ENCODE peak calls at places on chromosomes 7 and 10, in seven cellular contexts. V, R, J, G, Y, P and I are unnamed samples.

GRCh38 chr7:24881622-24882021 is 98.4 kb downstream of the OSBPL3 start:
- DNase-seq in G (no peak), R (no peak), J (no peak), Y (no peak), V (no peak), P (no peak), I (no peak)

GRCh38 chr10:64408386-64409178 is 887.4 kb downstream of the REEP3 start:
- DNase-seq in Y (no peak), G (no peak), J (peak), V (no peak), P (no peak), R (no peak), I (no peak)

GRCh38 chr7:111942450-111943081 is 263.6 kb downstream of the DOCK4 start:
- DNase-seq in J (no peak), P (no peak), Y (no peak), V (no peak), R (no peak), G (no peak), I (no peak)

GRCh38 chr10:48215148-48215982 is 59.1 kb downstream of the FRMPD2 start:
- DNase-seq in P (peak), G (no peak), R (peak), V (no peak), J (peak), Y (no peak), I (peak)

GRCh38 chr7:124411796-124412195 is 353.8 kb downstream of the GPR37 start:
- DNase-seq in J (no peak), Y (no peak), P (no peak), R (no peak), G (no peak), V (no peak), I (no peak)

GRCh38 chr10:49655099-49655498 is 24.4 kb upstream of the C10orf53 start:
- DNase-seq in Y (no peak), P (no peak), V (no peak), G (no peak), R (no peak), J (no peak), I (no peak)

GRCh38 chr7:80288175-80289122 is 153.8 kb downstream of the GNAI1 start:
- DNase-seq in V (no peak), P (peak), J (peak), Y (no peak), G (no peak), R (no peak), I (no peak)

GRCh38 chr7:156000601-156001396 is 188.5 kb upstream of the SHH start:
- DNase-seq in P (no peak), V (no peak), J (no peak), R (no peak), G (no peak), Y (no peak), I (no peak)

GRCh38 chr10:116029826-116030225 is 243.2 kb downstream of the GFRA1 start:
- DNase-seq in Y (no peak), V (no peak), R (no peak), P (no peak), J (no peak), G (no peak), I (no peak)

GRCh38 chr7:92765725-92766124 is 70.6 kb downstream of the CDK6 start:
- DNase-seq in R (peak), Y (no peak), V (no peak), G (no peak), P (peak), J (peak), I (peak)

GRCh38 chr10:43693602-43694001 is 44.9 kb upstream of the ZNF32 start:
- DNase-seq in G (no peak), Y (no peak), R (peak), J (peak), P (peak), V (no peak), I (no peak)

GRCh38 chr7:129949292-129950133 is 3.2 kb downstream of the UBE2H start:
- DNase-seq in G (no peak), R (peak), J (peak), V (no peak), Y (no peak), P (peak), I (no peak)

GRCh38 chr10:74047871-74048270 is 50.0 kb downstream of the VCL start:
- DNase-seq in J (peak), V (no peak), G (no peak), Y (no peak), R (peak), P (peak), I (peak)

GRCh38 chr7:134513169-134513752 is 14.1 kb upstream of the AKR1B10 start:
- DNase-seq in P (peak), R (peak), Y (peak), J (peak), V (peak), G (peak), I (peak)

GRCh38 chr7:76294344-76295024 is 8.0 kb upstream of the HSPB1 start:
- DNase-seq in J (peak), V (peak), P (peak), Y (no peak), G (peak), R (peak), I (peak)

GRCh38 chr7:120402801-120403200 is 129.8 kb downstream of the KCND2 start:
- DNase-seq in J (no peak), P (no peak), V (no peak), Y (no peak), G (no peak), R (peak), I (no peak)

GRCh38 chr7:112092306-112093090 is 113.7 kb downstream of the DOCK4 start:
- DNase-seq in V (no peak), P (no peak), R (no peak), Y (no peak), J (no peak), G (no peak), I (no peak)

GRCh38 chr7:140042386-140042670 is 20.4 kb downstream of the PARP12 start:
- DNase-seq in R (no peak), V (no peak), G (no peak), J (no peak), Y (no peak), P (no peak), I (no peak)

GRCh38 chr10:32077896-32078295 is 21.7 kb upstream of the KIF5B start:
- DNase-seq in R (peak), P (peak), G (no peak), Y (no peak), J (peak), V (no peak), I (peak)

GRCh38 chr10:101495324-101495925 is 92.6 kb downstream of the POLL start:
- DNase-seq in J (peak), V (no peak), G (no peak), R (peak), Y (no peak), P (peak), I (no peak)

GRCh38 chr7:39819514-39819913 is 130.5 kb upstream of the CDK13 start:
- DNase-seq in J (no peak), P (no peak), R (no peak), G (no peak), V (no peak), Y (no peak), I (no peak)

GRCh38 chr10:3784510-3785250 is at the start of gene KLF6:
- DNase-seq in G (no peak), V (peak), R (peak), J (peak), Y (no peak), P (peak), I (no peak)

GRCh38 chr10:86229378-86229777 is 137.2 kb downstream of the GRID1 start:
- DNase-seq in G (peak), Y (no peak), P (no peak), J (no peak), V (no peak), R (no peak), I (no peak)

GRCh38 chr7:25029075-25029474 is 49.1 kb upstream of the OSBPL3 start:
- DNase-seq in Y (no peak), R (no peak), J (no peak), P (no peak), G (no peak), V (no peak), I (no peak)

GRCh38 chr10:121846555-121846954 is 81.3 kb downstream of the ATE1 start:
- DNase-seq in P (no peak), R (no peak), Y (no peak), J (no peak), G (no peak), V (no peak), I (no peak)

GRCh38 chr7:43248961-43249807 is 136.7 kb downstream of the HECW1 start:
- DNase-seq in J (peak), V (no peak), G (no peak), P (peak), R (peak), Y (no peak), I (peak)

GRCh38 chr7:77855371-77856083 is 57.0 kb downstream of the PHTF2 start:
- DNase-seq in V (no peak), G (no peak), P (no peak), J (no peak), R (peak), Y (no peak), I (no peak)

GRCh38 chr7:103150192-103150591 is 1.3 kb upstream of the NAPEPLD start:
- DNase-seq in G (no peak), Y (no peak), J (no peak), R (no peak), P (no peak), V (no peak), I (no peak)

GRCh38 chr7:68122806-68123205 is 1126.2 kb downstream of the TYW1 start:
- DNase-seq in V (peak), G (no peak), Y (no peak), R (no peak), J (no peak), P (no peak), I (no peak)

GRCh38 chr7:64951250-64951848 is 39.5 kb downstream of the ZNF117 start:
- DNase-seq in V (no peak), R (peak), G (no peak), J (peak), P (peak), Y (no peak), I (peak)

GRCh38 chr7:63071396-63071795 is 927.3 kb upstream of the ZNF722 start:
- DNase-seq in V (no peak), Y (no peak), J (no peak), R (no peak), G (no peak), P (no peak), I (no peak)

GRCh38 chr7:98687331-98687863 is 70.3 kb downstream of the NPTX2 start:
- DNase-seq in P (no peak), V (no peak), G (no peak), Y (no peak), R (no peak), J (no peak), I (no peak)

GRCh38 chr10:77661100-77661499 is 23.5 kb upstream of the KCNMA1 start:
- DNase-seq in J (no peak), P (no peak), G (no peak), R (no peak), Y (no peak), V (no peak), I (no peak)